ENCODE peak calls at places on chromosomes 11 and 22, in ten cellular contexts. G is GM23248, P is fibroblast of the aortic adventitia, Q is neuronal stem cell, O is dorsolateral prefrontal cortex, H is AG04450, W is right atrium auricular region, E is IMR-90, J is thyroid gland, S is lower lobe of right lung. U is an unnamed sample.

GRCh38 chr11:56172256-56172835 is 4.1 kb upstream of the OR5J2 start:
- DNase-seq in H (no peak), Q (no peak), P (no peak), G (no peak), S (no peak), J (no peak), E (no peak), W (no peak), O (no peak), U (no peak)

GRCh38 chr22:32355760-32356159 is 1.9 kb upstream of the RFPL3 start:
- DNase-seq in Q (no peak), P (no peak), J (peak), E (no peak), W (no peak), O (no peak), G (no peak), H (no peak), S (no peak), U (no peak)

GRCh38 chr11:70575396-70576060 is 177.2 kb downstream of the CTTN start:
- DNase-seq in P (no peak), Q (no peak), S (no peak), W (no peak), G (no peak), O (no peak), J (no peak), H (no peak), E (no peak), U (no peak)

GRCh38 chr11:85699957-85700741 is 14.2 kb upstream of the CCDC89 start:
- DNase-seq in S (no peak), O (no peak), W (no peak), E (no peak), P (no peak), G (no peak), Q (no peak), J (no peak), H (no peak), U (no peak)

GRCh38 chr11:78373689-78374088 is 43.9 kb downstream of the GAB2 start:
- DNase-seq in P (no peak), H (no peak), Q (no peak), W (no peak), E (no peak), S (no peak), J (no peak), O (no peak), G (no peak), U (no peak)

GRCh38 chr22:19523240-19524169 is 705 bp downstream of the CLDN5 start:
- DNase-seq in O (no peak), H (no peak), W (no peak), P (peak), S (no peak), E (peak), J (peak), Q (peak), G (peak), U (no peak)

GRCh38 chr11:83456075-83456474 is 169.9 kb upstream of the CCDC90B start:
- DNase-seq in W (no peak), Q (peak), G (no peak), J (peak), P (no peak), O (no peak), H (no peak), S (no peak), E (no peak), U (peak)

GRCh38 chr11:44573333-44573732 is 7.9 kb downstream of the CD82 start:
- DNase-seq in H (no peak), P (no peak), G (peak), W (no peak), J (no peak), E (peak), Q (no peak), O (no peak), S (no peak), U (no peak)

GRCh38 chr11:35415488-35415887 is 3.9 kb downstream of the SLC1A2 start:
- DNase-seq in Q (no peak), H (no peak), E (no peak), S (no peak), G (no peak), J (no peak), W (no peak), P (no peak), O (no peak), U (no peak)

GRCh38 chr11:35418282-35418846 is 994 bp downstream of the SLC1A2 start:
- DNase-seq in S (peak), P (no peak), H (no peak), W (no peak), Q (peak), G (no peak), E (no peak), J (no peak), O (no peak), U (no peak)

GRCh38 chr11:35418847-35419712 is at the start of gene SLC1A2:
- DNase-seq in H (no peak), Q (peak), O (peak), E (peak), J (no peak), P (peak), S (peak), G (peak), W (no peak), U (no peak)

GRCh38 chr11:35420371-35420770 is 1.0 kb upstream of the SLC1A2 start:
- DNase-seq in Q (peak), J (peak), G (no peak), W (no peak), S (peak), H (no peak), P (no peak), E (no peak), O (no peak), U (no peak)

GRCh38 chr11:35419713-35420333 is 465 bp upstream of the SLC1A2 start:
- DNase-seq in J (no peak), O (no peak), S (peak), G (peak), P (no peak), H (no peak), E (no peak), W (no peak), Q (peak), U (no peak)
- H3K4me3 ChIP-seq in J (peak), O (peak), S (peak), G (peak), P (peak), H (peak), E (peak), W (peak), Q (peak), U (peak)

GRCh38 chr11:79437981-79438630 is 2.7 kb downstream of the TENM4 start:
- DNase-seq in W (no peak), Q (no peak), H (no peak), O (no peak), E (peak), S (no peak), G (peak), P (peak), J (peak), U (no peak)
- H3K4me3 ChIP-seq in W (peak), Q (peak), H (peak), O (peak), E (peak), S (peak), G (peak), P (peak), J (peak), U (peak)

DNA sequence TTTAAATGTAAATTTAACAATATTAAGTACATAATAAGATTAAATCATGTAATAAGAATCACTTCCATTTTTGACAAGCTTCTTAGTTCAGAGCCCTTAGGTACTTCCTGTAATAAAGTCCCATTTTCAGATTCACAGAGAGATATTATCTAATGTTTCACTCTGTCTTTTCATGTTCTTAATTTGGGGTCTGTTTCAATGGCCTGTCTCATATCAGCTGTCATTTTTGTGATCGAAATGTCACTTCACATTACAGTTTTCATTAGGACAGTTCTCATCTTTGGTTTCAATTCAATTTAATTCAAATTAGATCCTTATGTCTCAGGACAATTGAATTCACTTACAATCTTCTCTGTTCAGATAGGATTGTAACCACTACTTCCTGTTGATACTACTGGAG is 22.6 kb upstream of the OLFML1 start:
- DNase-seq in J (no peak), P (no peak), S (no peak), E (no peak), Q (no peak), O (no peak), W (no peak), G (no peak), H (no peak), U (no peak)
- H3K4me3 ChIP-seq in J (no peak), P (no peak), S (no peak), E (no peak), Q (no peak), O (no peak), W (no peak), G (no peak), H (no peak), U (no peak)

GRCh38 chr22:18113680-18114394 is 3.2 kb downstream of the TUBA8 start:
- DNase-seq in G (no peak), W (no peak), H (no peak), P (no peak), E (no peak), O (no peak), Q (no peak), S (no peak), J (no peak), U (no peak)
- H3K4me3 ChIP-seq in G (no peak), W (no peak), H (no peak), P (no peak), E (no peak), O (no peak), Q (no peak), S (no peak), J (no peak), U (no peak)